ENCODE peak calls at places on chromosomes 16 and 17, in eight cellular contexts. One of them, this sample, is unnamed.

GRCh38 chr17:11814655-11815262 is 182.5 kb downstream of the ZNF18 start:
- DNase-seq in HCT116: no peak
- DNase-seq in adrenal gland: no peak
- DNase-seq in thyroid gland: no peak
- DNase-seq in endothelial cell of umbilical vein: no peak
- DNase-seq in heart left ventricle: no peak
- DNase-seq in H1: no peak
- DNase-seq in IMR-90: no peak
- DNase-seq in this sample: no peak

GRCh38 chr16:22291020-22291419 is 6.2 kb upstream of the POLR3E start:
- DNase-seq in HCT116: no peak
- DNase-seq in adrenal gland: no peak
- DNase-seq in thyroid gland: no peak
- DNase-seq in endothelial cell of umbilical vein: no peak
- DNase-seq in heart left ventricle: no peak
- DNase-seq in H1: no peak
- DNase-seq in IMR-90: no peak
- DNase-seq in this sample: no peak

GRCh38 chr17:19762515-19762961 is 14.4 kb upstream of the ALDH3A1 start:
- DNase-seq in HCT116: no peak
- DNase-seq in adrenal gland: peak; percentile 66
- DNase-seq in thyroid gland: peak; percentile 86
- DNase-seq in endothelial cell of umbilical vein: peak; percentile 71
- DNase-seq in heart left ventricle: peak; percentile 42
- DNase-seq in H1: peak; percentile 61
- DNase-seq in IMR-90: peak; percentile 59
- DNase-seq in this sample: peak; percentile 83

GRCh38 chr17:42937712-42938596 is 26.3 kb downstream of the AARSD1 start:
- DNase-seq in HCT116: peak; percentile 51
- DNase-seq in adrenal gland: peak; percentile 59
- DNase-seq in thyroid gland: peak; percentile 45
- DNase-seq in endothelial cell of umbilical vein: peak; percentile 65
- DNase-seq in heart left ventricle: peak; percentile 34
- DNase-seq in H1: peak; percentile 25
- DNase-seq in IMR-90: peak; percentile 64
- DNase-seq in this sample: peak; percentile 44

GRCh38 chr16:81493755-81494433 is 49.3 kb downstream of the CMIP start:
- DNase-seq in HCT116: peak; percentile 83
- DNase-seq in adrenal gland: peak; percentile 79
- DNase-seq in thyroid gland: peak; percentile 57
- DNase-seq in endothelial cell of umbilical vein: peak; percentile 94
- DNase-seq in heart left ventricle: no peak
- DNase-seq in H1: peak; percentile 21
- DNase-seq in IMR-90: peak; percentile 94
- DNase-seq in this sample: peak; percentile 95

GRCh38 chr17:51439395-51440229 is 179.3 kb downstream of the UTP18 start:
- DNase-seq in HCT116: no peak
- DNase-seq in adrenal gland: no peak
- DNase-seq in thyroid gland: peak; percentile 52
- DNase-seq in endothelial cell of umbilical vein: peak; percentile 42
- DNase-seq in heart left ventricle: no peak
- DNase-seq in H1: no peak
- DNase-seq in IMR-90: no peak
- DNase-seq in this sample: no peak

GRCh38 chr17:40038882-40039513 is 15.2 kb downstream of the MED24 start:
- DNase-seq in HCT116: peak; percentile 37
- DNase-seq in adrenal gland: peak; percentile 73
- DNase-seq in thyroid gland: peak; percentile 81
- DNase-seq in endothelial cell of umbilical vein: peak; percentile 84
- DNase-seq in heart left ventricle: peak; percentile 80
- DNase-seq in H1: no peak
- DNase-seq in IMR-90: peak; percentile 87
- DNase-seq in this sample: no peak

GRCh38 chr16:57284206-57284951 is at the start of gene PLLP:
- DNase-seq in HCT116: no peak
- DNase-seq in adrenal gland: no peak
- DNase-seq in thyroid gland: peak; percentile 54
- DNase-seq in endothelial cell of umbilical vein: peak; percentile 38
- DNase-seq in heart left ventricle: no peak
- DNase-seq in H1: no peak
- DNase-seq in IMR-90: peak; percentile 8
- DNase-seq in this sample: peak; percentile 61

GRCh38 chr16:14658063-14658462 is 25.3 kb downstream of the BFAR start:
- DNase-seq in HCT116: no peak
- DNase-seq in adrenal gland: no peak
- DNase-seq in thyroid gland: no peak
- DNase-seq in endothelial cell of umbilical vein: no peak
- DNase-seq in heart left ventricle: no peak
- DNase-seq in H1: no peak
- DNase-seq in IMR-90: no peak
- DNase-seq in this sample: no peak

GRCh38 chr17:36668824-36669223 is 67.4 kb downstream of the MRM1 start:
- DNase-seq in HCT116: no peak
- DNase-seq in adrenal gland: no peak
- DNase-seq in thyroid gland: no peak
- DNase-seq in endothelial cell of umbilical vein: no peak
- DNase-seq in heart left ventricle: no peak
- DNase-seq in H1: no peak
- DNase-seq in IMR-90: no peak
- DNase-seq in this sample: no peak

GRCh38 chr16:65663774-65664173 is 541.9 kb upstream of the CDH11 start:
- DNase-seq in HCT116: no peak
- DNase-seq in adrenal gland: no peak
- DNase-seq in thyroid gland: no peak
- DNase-seq in endothelial cell of umbilical vein: no peak
- DNase-seq in heart left ventricle: no peak
- DNase-seq in H1: no peak
- DNase-seq in IMR-90: no peak
- DNase-seq in this sample: no peak

GRCh38 chr17:79977711-79978544 is 57.7 kb downstream of the TBC1D16 start:
- DNase-seq in HCT116: no peak
- DNase-seq in adrenal gland: peak; percentile 53
- DNase-seq in thyroid gland: no peak
- DNase-seq in endothelial cell of umbilical vein: no peak
- DNase-seq in heart left ventricle: no peak
- DNase-seq in H1: no peak
- DNase-seq in IMR-90: no peak
- DNase-seq in this sample: no peak

GRCh38 chr17:80951121-80952090 is 40.2 kb upstream of the CHMP6 start:
- DNase-seq in HCT116: no peak
- DNase-seq in adrenal gland: no peak
- DNase-seq in thyroid gland: no peak
- DNase-seq in endothelial cell of umbilical vein: no peak
- DNase-seq in heart left ventricle: no peak
- DNase-seq in H1: no peak
- DNase-seq in IMR-90: no peak
- DNase-seq in this sample: no peak

GRCh38 chr17:82151106-82151957 is 53.3 kb upstream of the FASN start:
- DNase-seq in HCT116: no peak
- DNase-seq in adrenal gland: no peak
- DNase-seq in thyroid gland: no peak
- DNase-seq in endothelial cell of umbilical vein: no peak
- DNase-seq in heart left ventricle: no peak
- DNase-seq in H1: no peak
- DNase-seq in IMR-90: no peak
- DNase-seq in this sample: no peak

GRCh38 chr16:55835578-55835977 is 2.7 kb upstream of the CES1 start:
- DNase-seq in HCT116: no peak
- DNase-seq in adrenal gland: peak; percentile 83
- DNase-seq in thyroid gland: peak; percentile 11
- DNase-seq in endothelial cell of umbilical vein: no peak
- DNase-seq in heart left ventricle: peak; percentile 18
- DNase-seq in H1: no peak
- DNase-seq in IMR-90: no peak
- DNase-seq in this sample: no peak

GRCh38 chr17:74778960-74779359 is 2.8 kb upstream of the NAT9 start:
- DNase-seq in HCT116: no peak
- DNase-seq in adrenal gland: no peak
- DNase-seq in thyroid gland: no peak
- DNase-seq in endothelial cell of umbilical vein: no peak
- DNase-seq in heart left ventricle: no peak
- DNase-seq in H1: no peak
- DNase-seq in IMR-90: peak; percentile 72
- DNase-seq in this sample: no peak

DNA sequence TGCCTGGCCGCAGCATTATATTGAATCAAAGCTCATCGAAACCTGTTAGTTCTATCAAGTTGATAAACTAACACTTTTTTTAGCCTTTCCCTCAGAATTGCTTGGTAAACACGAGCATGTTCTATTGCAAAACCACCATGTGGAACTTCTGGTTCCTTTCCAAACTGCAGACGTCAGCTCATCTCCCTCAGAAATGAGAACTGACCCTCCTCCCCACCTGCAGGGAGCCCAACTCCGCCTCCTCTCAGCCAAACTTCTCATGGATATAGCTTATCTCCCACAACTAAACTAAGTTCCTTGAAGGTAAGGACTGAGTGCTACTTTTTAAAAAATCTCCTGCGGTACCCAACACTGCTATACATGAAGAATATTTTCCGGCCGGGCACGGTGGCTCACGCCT is 6.7 kb downstream of the SHMT1 start:
- DNase-seq in HCT116: no peak
- DNase-seq in adrenal gland: peak; percentile 36
- DNase-seq in thyroid gland: peak; percentile 10
- DNase-seq in endothelial cell of umbilical vein: no peak
- DNase-seq in heart left ventricle: peak; percentile 44
- DNase-seq in H1: no peak
- DNase-seq in IMR-90: peak; percentile 50
- DNase-seq in this sample: no peak
- TF ChIP-seq POLR2A in HCT116: no peak
- TF ChIP-seq POLR2A in adrenal gland: no peak
- TF ChIP-seq POLR2A in thyroid gland: no peak
- TF ChIP-seq POLR2A in endothelial cell of umbilical vein: no peak
- TF ChIP-seq POLR2A in heart left ventricle: no peak
- TF ChIP-seq POLR2A in H1: no peak
- TF ChIP-seq POLR2A in IMR-90: no peak
- TF ChIP-seq POLR2A in this sample: no peak

GRCh38 chr16:2834968-2835367 is 4.9 kb downstream of the ZG16B start:
- DNase-seq in HCT116: no peak
- DNase-seq in adrenal gland: no peak
- DNase-seq in thyroid gland: no peak
- DNase-seq in endothelial cell of umbilical vein: no peak
- DNase-seq in heart left ventricle: no peak
- DNase-seq in H1: no peak
- DNase-seq in IMR-90: no peak
- DNase-seq in this sample: no peak

GRCh38 chr16:2839650-2840450 is 9.7 kb downstream of the ZG16B start:
- DNase-seq in HCT116: no peak
- DNase-seq in adrenal gland: no peak
- DNase-seq in thyroid gland: no peak
- DNase-seq in endothelial cell of umbilical vein: no peak
- DNase-seq in heart left ventricle: no peak
- DNase-seq in H1: no peak
- DNase-seq in IMR-90: no peak
- DNase-seq in this sample: no peak

GRCh38 chr16:2838928-2839327 is 8.8 kb downstream of the ZG16B start:
- DNase-seq in HCT116: no peak
- DNase-seq in adrenal gland: peak; percentile 86
- DNase-seq in thyroid gland: peak; percentile 68
- DNase-seq in endothelial cell of umbilical vein: peak; percentile 70
- DNase-seq in heart left ventricle: peak; percentile 34
- DNase-seq in H1: peak; percentile 71
- DNase-seq in IMR-90: peak; percentile 89
- DNase-seq in this sample: peak; percentile 75

GRCh38 chr16:2836646-2837508 is 6.8 kb downstream of the ZG16B start:
- DNase-seq in HCT116: no peak
- DNase-seq in adrenal gland: no peak
- DNase-seq in thyroid gland: no peak
- DNase-seq in endothelial cell of umbilical vein: no peak
- DNase-seq in heart left ventricle: no peak
- DNase-seq in H1: no peak
- DNase-seq in IMR-90: no peak
- DNase-seq in this sample: no peak

GRCh38 chr16:2835638-2836493 is 5.8 kb downstream of the ZG16B start:
- DNase-seq in HCT116: peak; percentile 96
- DNase-seq in adrenal gland: no peak
- DNase-seq in thyroid gland: no peak
- DNase-seq in endothelial cell of umbilical vein: peak; percentile 73
- DNase-seq in heart left ventricle: no peak
- DNase-seq in H1: peak; percentile 72
- DNase-seq in IMR-90: peak; percentile 98
- DNase-seq in this sample: peak; percentile 95
- TF ChIP-seq POLR2A in HCT116: no peak
- TF ChIP-seq POLR2A in adrenal gland: no peak
- TF ChIP-seq POLR2A in thyroid gland: no peak
- TF ChIP-seq POLR2A in endothelial cell of umbilical vein: no peak
- TF ChIP-seq POLR2A in heart left ventricle: no peak
- TF ChIP-seq POLR2A in H1: no peak
- TF ChIP-seq POLR2A in IMR-90: no peak
- TF ChIP-seq POLR2A in this sample: no peak

DNA sequence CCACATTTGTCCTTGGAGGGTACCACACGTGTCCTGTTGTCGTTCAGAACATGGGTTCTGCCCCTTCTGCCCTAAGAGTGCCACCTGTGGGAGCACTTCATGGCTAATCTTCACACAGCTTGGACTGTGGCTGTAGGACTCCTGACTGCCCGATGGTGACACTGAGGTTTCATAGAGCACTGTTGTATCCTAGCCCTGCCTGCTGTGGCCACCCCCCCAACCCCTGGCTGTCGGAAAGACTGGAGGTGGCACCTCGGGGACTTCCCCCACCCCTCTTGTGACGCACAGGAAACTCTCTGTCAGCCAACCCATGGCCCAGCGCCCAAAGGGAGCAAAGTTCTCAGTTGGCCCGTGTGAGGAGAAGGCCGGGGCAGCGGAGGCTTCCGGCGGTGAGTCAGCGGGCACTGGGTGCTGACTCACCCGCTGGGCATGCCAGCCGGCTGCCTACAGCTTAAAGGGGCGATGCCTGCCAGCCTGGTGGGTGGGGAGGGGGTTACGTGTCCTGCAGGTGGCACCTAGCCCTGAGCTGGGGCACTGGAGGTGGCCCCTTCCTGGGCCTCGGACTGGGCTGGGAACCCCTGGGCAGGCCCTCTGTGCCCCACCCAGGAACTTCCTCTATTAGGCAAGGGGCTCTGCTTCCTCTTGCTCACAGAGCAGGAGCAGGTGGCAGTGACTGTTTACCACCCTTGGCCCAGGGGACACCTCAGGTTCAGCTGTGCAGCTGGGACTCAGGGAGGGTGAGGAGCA is 3.4 kb downstream of the MAP2K3 start:
- DNase-seq in HCT116: peak; percentile 96
- DNase-seq in adrenal gland: peak; percentile 99
- DNase-seq in thyroid gland: peak; percentile 99
- DNase-seq in endothelial cell of umbilical vein: peak; percentile 97
- DNase-seq in heart left ventricle: peak; percentile 96
- DNase-seq in H1: no peak
- DNase-seq in IMR-90: peak; percentile 97
- DNase-seq in this sample: peak; percentile 92
- TF ChIP-seq POLR2A in HCT116: no peak
- TF ChIP-seq POLR2A in adrenal gland: peak; percentile 77
- TF ChIP-seq POLR2A in thyroid gland: peak; percentile 9
- TF ChIP-seq POLR2A in endothelial cell of umbilical vein: peak; percentile 53
- TF ChIP-seq POLR2A in heart left ventricle: no peak
- TF ChIP-seq POLR2A in H1: no peak
- TF ChIP-seq POLR2A in IMR-90: peak; percentile 93
- TF ChIP-seq POLR2A in this sample: no peak

DNA sequence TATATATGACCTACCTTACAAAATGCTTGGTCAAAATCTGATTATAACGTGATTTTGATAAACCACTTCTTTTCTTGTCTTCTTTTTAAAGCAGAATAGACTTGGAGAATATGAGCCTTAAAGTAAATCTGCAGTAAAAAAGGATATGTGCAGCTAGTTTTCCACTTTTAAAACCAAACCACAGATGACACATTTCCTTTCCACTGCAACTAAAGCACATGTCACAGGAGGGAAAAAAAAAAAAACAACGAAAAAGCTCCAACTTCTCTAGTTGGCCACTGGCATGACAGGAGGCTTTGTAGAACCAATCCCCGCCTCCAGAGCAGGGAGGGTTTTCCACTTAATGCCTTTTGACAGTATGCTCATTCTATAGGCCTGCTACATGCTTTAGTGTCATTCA is at the start of gene EVI2A:
- DNase-seq in HCT116: no peak
- DNase-seq in adrenal gland: peak; percentile 31
- DNase-seq in thyroid gland: no peak
- DNase-seq in endothelial cell of umbilical vein: peak; percentile 57
- DNase-seq in heart left ventricle: peak; percentile 15
- DNase-seq in H1: no peak
- DNase-seq in IMR-90: peak; percentile 88
- DNase-seq in this sample: peak; percentile 20
- TF ChIP-seq POLR2A in HCT116: no peak
- TF ChIP-seq POLR2A in adrenal gland: no peak
- TF ChIP-seq POLR2A in thyroid gland: no peak
- TF ChIP-seq POLR2A in endothelial cell of umbilical vein: no peak
- TF ChIP-seq POLR2A in heart left ventricle: no peak
- TF ChIP-seq POLR2A in H1: no peak
- TF ChIP-seq POLR2A in IMR-90: no peak
- TF ChIP-seq POLR2A in this sample: no peak

This sample was measured in H54.